ENCODE peak calls at places on chromosomes 2 and 18, in seven cellular contexts. One of them, this sample, is unnamed.

GRCh38 chr2:119650971-119651370 is 28.0 kb upstream of the TMEM177 start:
- DNase-seq in MM.1S: no peak
- DNase-seq in fibroblast of lung: peak; percentile 28
- DNase-seq in HCT116: no peak
- DNase-seq in keratinocyte: no peak
- DNase-seq in DND-41: no peak
- DNase-seq in neural progenitor cell: no peak
- DNase-seq in this sample: no peak

GRCh38 chr2:72097276-72097675 is 50.4 kb downstream of the CYP26B1 start:
- DNase-seq in MM.1S: no peak
- DNase-seq in fibroblast of lung: no peak
- DNase-seq in HCT116: no peak
- DNase-seq in keratinocyte: no peak
- DNase-seq in DND-41: no peak
- DNase-seq in neural progenitor cell: no peak
- DNase-seq in this sample: peak; percentile 6

GRCh38 chr18:74596959-74597661 is 560 bp upstream of the ZNF407 start:
- DNase-seq in MM.1S: peak; percentile 72
- DNase-seq in fibroblast of lung: peak; percentile 80
- DNase-seq in HCT116: no peak
- DNase-seq in keratinocyte: no peak
- DNase-seq in DND-41: peak; percentile 74
- DNase-seq in neural progenitor cell: peak; percentile 79
- DNase-seq in this sample: no peak

GRCh38 chr2:8119782-8120551 is 561.9 kb upstream of the ID2 start:
- DNase-seq in MM.1S: no peak
- DNase-seq in fibroblast of lung: peak; percentile 71
- DNase-seq in HCT116: no peak
- DNase-seq in keratinocyte: no peak
- DNase-seq in DND-41: no peak
- DNase-seq in neural progenitor cell: peak; percentile 41
- DNase-seq in this sample: no peak

GRCh38 chr2:204436267-204436666 is 109.0 kb upstream of the PARD3B start:
- DNase-seq in MM.1S: no peak
- DNase-seq in fibroblast of lung: no peak
- DNase-seq in HCT116: no peak
- DNase-seq in keratinocyte: no peak
- DNase-seq in DND-41: no peak
- DNase-seq in neural progenitor cell: no peak
- DNase-seq in this sample: no peak

GRCh38 chr2:165646321-165646801 is 147.7 kb downstream of the GALNT3 start:
- DNase-seq in MM.1S: no peak
- DNase-seq in fibroblast of lung: peak; percentile 31
- DNase-seq in HCT116: no peak
- DNase-seq in keratinocyte: no peak
- DNase-seq in DND-41: no peak
- DNase-seq in neural progenitor cell: no peak
- DNase-seq in this sample: no peak

GRCh38 chr2:225091336-225091735 is 49.1 kb upstream of the DOCK10 start:
- DNase-seq in MM.1S: no peak
- DNase-seq in fibroblast of lung: peak; percentile 70
- DNase-seq in HCT116: peak; percentile 37
- DNase-seq in keratinocyte: peak; percentile 53
- DNase-seq in DND-41: no peak
- DNase-seq in neural progenitor cell: no peak
- DNase-seq in this sample: no peak

GRCh38 chr2:238498691-238499295 is 72.1 kb downstream of the ASB1 start:
- DNase-seq in MM.1S: no peak
- DNase-seq in fibroblast of lung: no peak
- DNase-seq in HCT116: no peak
- DNase-seq in keratinocyte: no peak
- DNase-seq in DND-41: no peak
- DNase-seq in neural progenitor cell: no peak
- DNase-seq in this sample: peak; percentile 17

GRCh38 chr2:195559431-195559914 is 97.6 kb upstream of the SLC39A10 start:
- DNase-seq in MM.1S: peak; percentile 98
- DNase-seq in fibroblast of lung: peak; percentile 99
- DNase-seq in HCT116: no peak
- DNase-seq in keratinocyte: no peak
- DNase-seq in DND-41: peak; percentile 94
- DNase-seq in neural progenitor cell: no peak
- DNase-seq in this sample: peak; percentile 53

GRCh38 chr2:20378891-20379519 is 28.4 kb upstream of the PUM2 start:
- DNase-seq in MM.1S: no peak
- DNase-seq in fibroblast of lung: peak; percentile 94
- DNase-seq in HCT116: peak; percentile 38
- DNase-seq in keratinocyte: no peak
- DNase-seq in DND-41: no peak
- DNase-seq in neural progenitor cell: peak; percentile 86
- DNase-seq in this sample: peak; percentile 85

GRCh38 chr2:173239644-173240043 is 115.0 kb upstream of the CDCA7 start:
- DNase-seq in MM.1S: no peak
- DNase-seq in fibroblast of lung: no peak
- DNase-seq in HCT116: no peak
- DNase-seq in keratinocyte: no peak
- DNase-seq in DND-41: no peak
- DNase-seq in neural progenitor cell: no peak
- DNase-seq in this sample: no peak

GRCh38 chr2:127651381-127651809 is 5.4 kb downstream of the GPR17 start:
- DNase-seq in MM.1S: no peak
- DNase-seq in fibroblast of lung: no peak
- DNase-seq in HCT116: no peak
- DNase-seq in keratinocyte: no peak
- DNase-seq in DND-41: no peak
- DNase-seq in neural progenitor cell: no peak
- DNase-seq in this sample: no peak

GRCh38 chr2:45743531-45744391 is 92.3 kb downstream of the PRKCE start:
- DNase-seq in MM.1S: no peak
- DNase-seq in fibroblast of lung: peak; percentile 70
- DNase-seq in HCT116: no peak
- DNase-seq in keratinocyte: no peak
- DNase-seq in DND-41: no peak
- DNase-seq in neural progenitor cell: no peak
- DNase-seq in this sample: no peak

GRCh38 chr2:151290467-151290866 is 999 bp upstream of the NMI start:
- DNase-seq in MM.1S: no peak
- DNase-seq in fibroblast of lung: no peak
- DNase-seq in HCT116: no peak
- DNase-seq in keratinocyte: no peak
- DNase-seq in DND-41: no peak
- DNase-seq in neural progenitor cell: no peak
- DNase-seq in this sample: no peak

GRCh38 chr2:191190439-191190838 is 39.6 kb upstream of the STAT4 start:
- DNase-seq in MM.1S: no peak
- DNase-seq in fibroblast of lung: no peak
- DNase-seq in HCT116: no peak
- DNase-seq in keratinocyte: no peak
- DNase-seq in DND-41: no peak
- DNase-seq in neural progenitor cell: no peak
- DNase-seq in this sample: no peak

GRCh38 chr18:73717570-73717969 is 430.1 kb downstream of the FBXO15 start:
- DNase-seq in MM.1S: no peak
- DNase-seq in fibroblast of lung: no peak
- DNase-seq in HCT116: no peak
- DNase-seq in keratinocyte: no peak
- DNase-seq in DND-41: no peak
- DNase-seq in neural progenitor cell: no peak
- DNase-seq in this sample: no peak

GRCh38 chr2:60416221-60417008 is 137.0 kb downstream of the BCL11A start:
- DNase-seq in MM.1S: no peak
- DNase-seq in fibroblast of lung: peak; percentile 5
- DNase-seq in HCT116: no peak
- DNase-seq in keratinocyte: no peak
- DNase-seq in DND-41: no peak
- DNase-seq in neural progenitor cell: no peak
- DNase-seq in this sample: no peak

GRCh38 chr2:181770145-181770544 is 89.8 kb upstream of the NEUROD1 start:
- DNase-seq in MM.1S: no peak
- DNase-seq in fibroblast of lung: no peak
- DNase-seq in HCT116: no peak
- DNase-seq in keratinocyte: no peak
- DNase-seq in DND-41: no peak
- DNase-seq in neural progenitor cell: no peak
- DNase-seq in this sample: no peak

GRCh38 chr2:47386551-47386950 is 16.4 kb upstream of the MSH2 start:
- DNase-seq in MM.1S: no peak
- DNase-seq in fibroblast of lung: no peak
- DNase-seq in HCT116: no peak
- DNase-seq in keratinocyte: no peak
- DNase-seq in DND-41: no peak
- DNase-seq in neural progenitor cell: no peak
- DNase-seq in this sample: no peak

GRCh38 chr18:21897811-21898210 is 157.2 kb downstream of the MIB1 start:
- DNase-seq in MM.1S: peak; percentile 52
- DNase-seq in fibroblast of lung: peak; percentile 46
- DNase-seq in HCT116: peak; percentile 41
- DNase-seq in keratinocyte: peak; percentile 9
- DNase-seq in DND-41: peak; percentile 32
- DNase-seq in neural progenitor cell: peak; percentile 83
- DNase-seq in this sample: peak; percentile 71

GRCh38 chr2:189049709-189050108 is 75.5 kb downstream of the COL3A1 start:
- DNase-seq in MM.1S: no peak
- DNase-seq in fibroblast of lung: no peak
- DNase-seq in HCT116: no peak
- DNase-seq in keratinocyte: no peak
- DNase-seq in DND-41: no peak
- DNase-seq in neural progenitor cell: no peak
- DNase-seq in this sample: no peak

GRCh38 chr2:237171396-237171795 is 85.7 kb downstream of the COPS8 start:
- DNase-seq in MM.1S: no peak
- DNase-seq in fibroblast of lung: peak; percentile 98
- DNase-seq in HCT116: peak; percentile 19
- DNase-seq in keratinocyte: no peak
- DNase-seq in DND-41: no peak
- DNase-seq in neural progenitor cell: no peak
- DNase-seq in this sample: no peak

GRCh38 chr2:109458512-109458911 is 155.3 kb downstream of the SEPTIN10 start:
- DNase-seq in MM.1S: no peak
- DNase-seq in fibroblast of lung: no peak
- DNase-seq in HCT116: no peak
- DNase-seq in keratinocyte: no peak
- DNase-seq in DND-41: no peak
- DNase-seq in neural progenitor cell: no peak
- DNase-seq in this sample: no peak

GRCh38 chr2:136005462-136006205 is 20.2 kb upstream of the DARS1 start:
- DNase-seq in MM.1S: peak; percentile 67
- DNase-seq in fibroblast of lung: no peak
- DNase-seq in HCT116: no peak
- DNase-seq in keratinocyte: no peak
- DNase-seq in DND-41: no peak
- DNase-seq in neural progenitor cell: no peak
- DNase-seq in this sample: no peak

GRCh38 chr2:181165199-181165868 is 184.9 kb downstream of the UBE2E3 start:
- DNase-seq in MM.1S: peak; percentile 80
- DNase-seq in fibroblast of lung: no peak
- DNase-seq in HCT116: no peak
- DNase-seq in keratinocyte: no peak
- DNase-seq in DND-41: peak; percentile 45
- DNase-seq in neural progenitor cell: no peak
- DNase-seq in this sample: no peak

GRCh38 chr18:47809420-47809819 is 121.0 kb downstream of the SMAD2 start:
- DNase-seq in MM.1S: no peak
- DNase-seq in fibroblast of lung: no peak
- DNase-seq in HCT116: no peak
- DNase-seq in keratinocyte: no peak
- DNase-seq in DND-41: no peak
- DNase-seq in neural progenitor cell: no peak
- DNase-seq in this sample: no peak

GRCh38 chr2:217099561-217099960 is 239.7 kb upstream of the TNP1 start:
- DNase-seq in MM.1S: no peak
- DNase-seq in fibroblast of lung: peak; percentile 70
- DNase-seq in HCT116: no peak
- DNase-seq in keratinocyte: no peak
- DNase-seq in DND-41: no peak
- DNase-seq in neural progenitor cell: no peak
- DNase-seq in this sample: no peak
- H4K20me1 ChIP-seq in MM.1S: no peaks in the 10 kb centered on the region
- H4K20me1 ChIP-seq in fibroblast of lung: no peaks in the 10 kb centered on the region
- H4K20me1 ChIP-seq in HCT116: no peaks in the 10 kb centered on the region
- H4K20me1 ChIP-seq in keratinocyte: no peaks in the 10 kb centered on the region
- H4K20me1 ChIP-seq in DND-41: no peaks in the 10 kb centered on the region
- H4K20me1 ChIP-seq in neural progenitor cell: no peaks in the 10 kb centered on the region
- H4K20me1 ChIP-seq in this sample: no peaks in the 10 kb centered on the region

GRCh38 chr2:160365691-160366367 is 127.8 kb downstream of the RBMS1 start:
- DNase-seq in MM.1S: peak; percentile 85
- DNase-seq in fibroblast of lung: no peak
- DNase-seq in HCT116: no peak
- DNase-seq in keratinocyte: no peak
- DNase-seq in DND-41: no peak
- DNase-seq in neural progenitor cell: no peak
- DNase-seq in this sample: no peak
- H4K20me1 ChIP-seq in MM.1S: no peaks in the 10 kb centered on the region
- H4K20me1 ChIP-seq in fibroblast of lung: no peaks in the 10 kb centered on the region
- H4K20me1 ChIP-seq in HCT116: no peaks in the 10 kb centered on the region
- H4K20me1 ChIP-seq in keratinocyte: no peaks in the 10 kb centered on the region
- H4K20me1 ChIP-seq in DND-41: peaks cover 4% of the 10 kb centered on the region
- H4K20me1 ChIP-seq in neural progenitor cell: peaks cover 73% of the 10 kb centered on the region
- H4K20me1 ChIP-seq in this sample: peaks cover 2% of the 10 kb centered on the region

GRCh38 chr2:64640153-64641044 is 13.3 kb downstream of the SERTAD2 start:
- DNase-seq in MM.1S: no peak
- DNase-seq in fibroblast of lung: no peak
- DNase-seq in HCT116: no peak
- DNase-seq in keratinocyte: no peak
- DNase-seq in DND-41: no peak
- DNase-seq in neural progenitor cell: no peak
- DNase-seq in this sample: no peak
- H4K20me1 ChIP-seq in MM.1S: no peaks in the 10 kb centered on the region
- H4K20me1 ChIP-seq in fibroblast of lung: no peaks in the 10 kb centered on the region
- H4K20me1 ChIP-seq in HCT116: peaks cover 11% of the 10 kb centered on the region
- H4K20me1 ChIP-seq in keratinocyte: no peaks in the 10 kb centered on the region
- H4K20me1 ChIP-seq in DND-41: peaks cover 30% of the 10 kb centered on the region
- H4K20me1 ChIP-seq in neural progenitor cell: peaks cover 73% of the 10 kb centered on the region
- H4K20me1 ChIP-seq in this sample: no peaks in the 10 kb centered on the region

GRCh38 chr2:65358690-65359400 is 73.6 kb downstream of the SPRED2 start:
- DNase-seq in MM.1S: no peak
- DNase-seq in fibroblast of lung: no peak
- DNase-seq in HCT116: no peak
- DNase-seq in keratinocyte: no peak
- DNase-seq in DND-41: no peak
- DNase-seq in neural progenitor cell: no peak
- DNase-seq in this sample: no peak

GRCh38 chr2:65355190-65355831 is 77.1 kb downstream of the SPRED2 start:
- DNase-seq in MM.1S: no peak
- DNase-seq in fibroblast of lung: no peak
- DNase-seq in HCT116: no peak
- DNase-seq in keratinocyte: no peak
- DNase-seq in DND-41: no peak
- DNase-seq in neural progenitor cell: no peak
- DNase-seq in this sample: no peak

GRCh38 chr2:65354773-65355172 is 77.6 kb downstream of the SPRED2 start:
- DNase-seq in MM.1S: no peak
- DNase-seq in fibroblast of lung: no peak
- DNase-seq in HCT116: no peak
- DNase-seq in keratinocyte: no peak
- DNase-seq in DND-41: no peak
- DNase-seq in neural progenitor cell: no peak
- DNase-seq in this sample: no peak

GRCh38 chr2:65357959-65358294 is 74.5 kb downstream of the SPRED2 start:
- DNase-seq in MM.1S: peak; percentile 85
- DNase-seq in fibroblast of lung: no peak
- DNase-seq in HCT116: no peak
- DNase-seq in keratinocyte: no peak
- DNase-seq in DND-41: no peak
- DNase-seq in neural progenitor cell: no peak
- DNase-seq in this sample: no peak

GRCh38 chr2:65357095-65357958 is 75.1 kb downstream of the SPRED2 start:
- DNase-seq in MM.1S: no peak
- DNase-seq in fibroblast of lung: no peak
- DNase-seq in HCT116: no peak
- DNase-seq in keratinocyte: no peak
- DNase-seq in DND-41: no peak
- DNase-seq in neural progenitor cell: no peak
- DNase-seq in this sample: no peak
- H4K20me1 ChIP-seq in MM.1S: no peaks in the 10 kb centered on the region
- H4K20me1 ChIP-seq in fibroblast of lung: no peaks in the 10 kb centered on the region
- H4K20me1 ChIP-seq in HCT116: peaks cover 25% of the 10 kb centered on the region
- H4K20me1 ChIP-seq in keratinocyte: peaks cover 8% of the 10 kb centered on the region
- H4K20me1 ChIP-seq in DND-41: peaks cover 75% of the 10 kb centered on the region
- H4K20me1 ChIP-seq in neural progenitor cell: peaks cover 61% of the 10 kb centered on the region
- H4K20me1 ChIP-seq in this sample: no peaks in the 10 kb centered on the region